ENCODE peak calls at places on chromosome 4, in four cellular contexts. F is ovary, W is heart left ventricle, Q is lower leg skin. S is an unnamed sample.

GRCh38 chr4:33737721-33738120 is 2506.6 kb downstream of the ARAP2 start:
- DNase-seq in F (no peak), W (no peak), Q (no peak), S (no peak)

GRCh38 chr4:87073570-87074470 is 139.0 kb downstream of the AFF1 start:
- DNase-seq in F (no peak), W (no peak), Q (peak; percentile 52), S (no peak)

GRCh38 chr4:184310881-184311709 is 93.4 kb upstream of the ENPP6 start:
- DNase-seq in F (no peak), W (peak; percentile 60), Q (no peak), S (no peak)

GRCh38 chr4:142567199-142567598 is 278.9 kb downstream of the INPP4B start:
- DNase-seq in F (no peak), W (no peak), Q (no peak), S (no peak)

GRCh38 chr4:186623546-186623945 is 68.2 kb upstream of the MTNR1A start:
- DNase-seq in F (no peak), W (no peak), Q (no peak), S (no peak)

GRCh38 chr4:52714597-52715254 is 36.5 kb downstream of the ERVMER34-1 start:
- DNase-seq in F (no peak), W (no peak), Q (no peak), S (no peak)

GRCh38 chr4:127134490-127134889 is 498.3 kb upstream of the INTU start:
- DNase-seq in F (no peak), W (no peak), Q (no peak), S (no peak)

GRCh38 chr4:186881521-186882220 is 158.0 kb upstream of the FAT1 start:
- DNase-seq in F (no peak), W (no peak), Q (no peak), S (no peak)

GRCh38 chr4:29708473-29708872 is 1011.7 kb upstream of the PCDH7 start:
- DNase-seq in F (no peak), W (no peak), Q (no peak), S (no peak)

GRCh38 chr4:89307446-89308160 is at the start of gene GPRIN3:
- DNase-seq in F (peak; percentile 32), W (peak; percentile 84), Q (no peak), S (peak; percentile 16)

GRCh38 chr4:82886145-82886942 is 4.6 kb downstream of the SEC31A start:
- DNase-seq in F (no peak), W (no peak), Q (no peak), S (no peak)

GRCh38 chr4:80049402-80049801 is 23.6 kb downstream of the ANTXR2 start:
- DNase-seq in F (no peak), W (no peak), Q (no peak), S (no peak)

GRCh38 chr4:163591614-163592020 is 97.1 kb downstream of the TMA16 start:
- DNase-seq in F (no peak), W (no peak), Q (no peak), S (no peak)

GRCh38 chr4:90670183-90670582 is 543.0 kb downstream of the CCSER1 start:
- DNase-seq in F (no peak), W (no peak), Q (no peak), S (no peak)

GRCh38 chr4:82688091-82688815 is 110.3 kb downstream of the SCD5 start:
- DNase-seq in F (no peak), W (no peak), Q (no peak), S (no peak)

GRCh38 chr4:7514281-7514680 is 79.6 kb upstream of the PSAPL1 start:
- DNase-seq in F (no peak), W (no peak), Q (no peak), S (no peak)

GRCh38 chr4:138460477-138460876 is 218.3 kb upstream of the SLC7A11 start:
- DNase-seq in F (no peak), W (no peak), Q (no peak), S (no peak)

GRCh38 chr4:163565228-163566040 is 70.9 kb downstream of the TMA16 start:
- DNase-seq in F (no peak), W (no peak), Q (no peak), S (no peak)

GRCh38 chr4:185421366-185422124 is 4.2 kb downstream of the UFSP2 start:
- DNase-seq in F (no peak), W (no peak), Q (no peak), S (no peak)

GRCh38 chr4:185424905-185425599 is 712 bp downstream of the UFSP2 start:
- DNase-seq in F (peak; percentile 24), W (no peak), Q (no peak), S (no peak)

GRCh38 chr4:185426960-185427688 is 1.4 kb upstream of the UFSP2 start:
- DNase-seq in F (no peak), W (no peak), Q (no peak), S (no peak)

GRCh38 chr4:185429660-185430059 is 3.9 kb upstream of the UFSP2 start:
- DNase-seq in F (no peak), W (no peak), Q (no peak), S (no peak)

DNA sequence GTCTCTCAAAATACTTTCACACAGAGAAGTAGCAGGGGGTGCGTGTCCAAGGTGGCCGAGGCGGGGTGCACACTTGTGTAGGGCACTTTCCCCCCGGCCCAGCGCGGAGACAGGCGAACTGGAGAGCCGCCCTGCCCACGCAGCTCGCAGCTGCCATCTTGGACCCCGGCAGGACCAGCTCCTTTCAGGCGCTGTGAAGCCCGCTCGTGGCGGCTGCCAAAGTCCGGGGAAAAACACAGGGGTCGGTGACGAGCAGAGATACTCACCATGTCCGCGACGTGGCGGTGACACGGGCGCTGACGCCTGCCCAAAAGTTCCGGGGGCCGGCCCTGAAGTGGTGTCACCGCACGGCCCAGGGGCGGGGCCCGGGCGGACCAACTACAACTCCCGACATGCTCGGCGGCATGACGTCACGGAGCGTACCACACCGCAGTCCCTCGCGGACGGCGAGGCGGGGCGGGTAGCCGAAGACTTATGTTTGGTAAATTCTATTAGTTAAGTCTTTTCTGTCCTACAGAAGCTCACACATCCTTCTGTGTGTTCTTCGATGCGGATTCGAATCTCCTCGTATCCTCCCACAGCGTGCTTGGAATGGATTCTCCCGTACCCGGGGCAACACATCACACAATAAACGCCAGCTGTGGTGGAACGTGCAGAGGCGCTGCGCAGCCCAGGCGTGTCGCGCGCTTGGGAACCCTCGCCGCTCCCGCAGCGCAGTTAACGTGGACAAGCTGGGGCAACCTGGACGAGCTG is at the start of gene UFSP2:
- DNase-seq in F (peak; percentile 90), W (peak; percentile 94), Q (peak; percentile 86), S (peak; percentile 86)
- TF ChIP-seq POLR2A in F (peak; percentile 89), W (peak; percentile 82), Q (peak; percentile 52), S (peak; percentile 66)

GRCh38 chr4:38868055-38868965 is 704 bp downstream of the FAM114A1 start:
- DNase-seq in F (peak; percentile 70), W (peak; percentile 75), Q (peak; percentile 34), S (peak; percentile 58)
- H3K4me3 ChIP-seq in F (peak overlapping the region; percentile 91), W (peak overlapping the region; percentile 93), Q (peak overlapping the region; percentile 55), S (peak overlapping the region; percentile 87)

GRCh38 chr4:9901262-9901661 is 119.8 kb downstream of the DRD5 start:
- DNase-seq in F (no peak), W (no peak), Q (no peak), S (no peak)

GRCh38 chr4:9894604-9895361 is 113.3 kb downstream of the DRD5 start:
- DNase-seq in F (no peak), W (no peak), Q (no peak), S (no peak)

GRCh38 chr4:9893329-9894108 is 112.1 kb downstream of the DRD5 start:
- DNase-seq in F (no peak), W (no peak), Q (no peak), S (no peak)

GRCh38 chr4:9898596-9899345 is 117.3 kb downstream of the DRD5 start:
- DNase-seq in F (no peak), W (no peak), Q (peak; percentile 17), S (no peak)
- TF ChIP-seq CTCF in F (no peak), W (peak; percentile 45), Q (no peak), S (no peak)

GRCh38 chr4:88158360-88159136 is at the start of gene ABCG2:
- DNase-seq in F (no peak), W (no peak), Q (no peak), S (peak; percentile 31)
- TF ChIP-seq POLR2A in F (no peak), W (no peak), Q (no peak), S (no peak)

GRCh38 chr4:173508386-173509002 is 21.5 kb downstream of the HAND2 start:
- DNase-seq in F (no peak), W (no peak), Q (peak; percentile 12), S (peak; percentile 17)
- H3K4me3 ChIP-seq in F (no peak overlapping the region), W (peak overlapping the region; percentile 66), Q (no peak overlapping the region), S (no peak overlapping the region)

GRCh38 chr4:42656736-42656985 is 244 bp downstream of the ATP8A1 start:
- DNase-seq in F (no peak), W (no peak), Q (no peak), S (no peak)

GRCh38 chr4:42655921-42656735 is 777 bp downstream of the ATP8A1 start:
- DNase-seq in F (peak; percentile 37), W (peak; percentile 72), Q (peak; percentile 29), S (peak; percentile 22)

GRCh38 chr4:42655248-42655647 is 1.7 kb downstream of the ATP8A1 start:
- DNase-seq in F (no peak), W (no peak), Q (no peak), S (no peak)

GRCh38 chr4:42654606-42655005 is 2.3 kb downstream of the ATP8A1 start:
- DNase-seq in F (peak; percentile 35), W (no peak), Q (no peak), S (no peak)

DNA sequence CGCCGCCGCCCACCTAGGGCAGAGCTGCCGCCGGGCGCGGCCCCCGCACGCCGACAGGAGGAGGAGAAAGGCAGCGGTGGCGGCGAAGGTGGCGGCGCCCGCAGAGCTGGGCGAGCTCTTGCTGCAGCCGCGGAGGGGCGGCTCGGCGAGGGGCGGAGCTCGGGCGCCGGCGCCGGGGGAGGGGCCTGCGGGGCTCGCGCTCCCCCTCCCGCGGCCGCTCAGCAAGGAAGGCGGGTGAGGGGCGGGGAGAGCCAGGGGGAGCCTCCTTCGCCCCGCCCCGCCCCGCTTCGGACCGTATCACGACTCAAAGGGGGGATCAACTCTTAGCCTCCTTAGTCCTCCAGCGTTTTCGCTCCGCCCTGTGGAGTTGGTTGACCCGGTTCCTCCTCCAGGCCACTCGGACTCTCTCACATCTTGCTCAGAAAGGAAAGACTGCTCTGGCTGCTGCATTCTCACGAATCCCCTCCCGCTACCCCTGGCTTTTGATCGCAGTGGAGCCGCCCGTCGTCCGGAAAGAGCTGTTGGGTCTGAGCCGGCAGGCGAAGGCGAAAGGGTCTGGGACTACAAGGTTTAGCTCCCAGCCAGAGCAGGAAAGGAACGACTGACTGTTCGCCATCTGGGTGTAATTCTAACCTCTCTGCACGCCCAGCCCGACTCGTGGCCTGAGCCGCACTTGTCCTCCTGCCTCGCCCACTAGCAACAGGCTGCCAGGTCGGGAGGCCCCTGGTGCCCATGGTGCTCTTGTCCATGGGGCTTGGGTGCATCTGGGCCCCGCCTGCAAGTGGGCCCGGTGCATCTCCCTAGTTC is at the start of gene ATP8A1:
- DNase-seq in F (peak; percentile 92), W (peak; percentile 96), Q (peak; percentile 87), S (peak; percentile 91)
- TF ChIP-seq CTCF in F (no peak), W (no peak), Q (no peak), S (no peak)

S was measured in uterus.